ENCODE peak calls at places on chromosomes 3 and 15, in six cellular contexts. V, M, Y, A, R and W are unnamed samples. For H3K4me1, the result is how much of the 10 kb centered on the place peaks cover.

GRCh38 chr3:144921710-144922109 is 950.1 kb downstream of the DIPK2A start:
- DNase-seq in V (no peak), M (no peak), Y (no peak), A (no peak), R (no peak), W (no peak)

GRCh38 chr3:82940124-82940523 is 1178.7 kb upstream of the GBE1 start:
- DNase-seq in V (no peak), M (no peak), Y (no peak), A (no peak), R (no peak), W (no peak)

GRCh38 chr15:84810073-84810840 is 6.9 kb upstream of the ALPK3 start:
- DNase-seq in V (no peak), M (no peak), Y (no peak), A (no peak), R (no peak), W (no peak)

GRCh38 chr3:12979947-12980487 is 93.2 kb downstream of the IQSEC1 start:
- DNase-seq in V (no peak), M (no peak), Y (no peak), A (no peak), R (no peak), W (no peak)

GRCh38 chr15:60844431-60845174 is 365.7 kb upstream of the ICE2 start:
- DNase-seq in V (no peak), M (no peak), Y (no peak), A (no peak), R (no peak), W (no peak)

GRCh38 chr3:12884104-12884742 is 42.9 kb upstream of the RPL32 start:
- DNase-seq in V (no peak), M (no peak), Y (no peak), A (no peak), R (no peak), W (no peak)

GRCh38 chr15:90610220-90610619 is 80.5 kb downstream of the CRTC3 start:
- DNase-seq in V (no peak), M (no peak), Y (no peak), A (no peak), R (no peak), W (no peak)

GRCh38 chr3:129051776-129052400 is 8.7 kb upstream of the GP9 start:
- DNase-seq in V (no peak), M (no peak), Y (no peak), A (no peak), R (no peak), W (no peak)

GRCh38 chr3:127131625-127132170 is 61.2 kb upstream of the PRR23E start:
- DNase-seq in V (no peak), M (no peak), Y (no peak), A (no peak), R (no peak), W (no peak)

GRCh38 chr3:160343132-160343531 is 55.9 kb downstream of the IFT80 start:
- DNase-seq in V (no peak), M (no peak), Y (peak), A (no peak), R (no peak), W (no peak)

GRCh38 chr3:64255941-64256340 is 30.7 kb upstream of the PRICKLE2 start:
- DNase-seq in V (no peak), M (no peak), Y (peak), A (no peak), R (no peak), W (no peak)

GRCh38 chr15:66563126-66563525 is 2.7 kb downstream of the LCTL start:
- DNase-seq in V (no peak), M (no peak), Y (no peak), A (no peak), R (no peak), W (no peak)

GRCh38 chr15:59170998-59171397 is 35.6 kb upstream of the LDHAL6B start:
- DNase-seq in V (no peak), M (no peak), Y (no peak), A (no peak), R (no peak), W (no peak)

DNA sequence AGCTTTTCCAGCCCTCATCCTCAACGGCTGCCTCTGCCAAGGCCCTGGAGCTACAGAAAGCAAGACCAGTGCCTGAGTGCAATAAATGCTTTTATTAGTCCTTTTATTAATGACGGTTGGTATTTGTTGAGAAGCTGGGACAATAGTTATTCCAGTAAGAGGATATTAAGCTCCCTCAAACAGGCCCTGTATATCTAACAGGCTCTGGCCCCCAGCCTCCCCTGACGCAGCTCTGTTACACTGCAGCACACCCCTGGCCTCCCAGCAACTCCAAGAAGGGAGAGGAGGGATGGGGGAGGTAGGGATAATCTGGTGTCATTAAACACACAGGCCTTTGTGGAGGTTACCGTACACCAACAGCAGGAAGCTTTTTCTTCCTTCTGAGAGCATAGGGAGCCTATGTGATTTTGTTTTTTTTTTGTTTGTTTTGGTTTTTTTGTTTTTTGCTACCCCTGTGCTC is 30.8 kb upstream of the MAGEF1 start:
- DNase-seq in V (no peak), M (peak), Y (no peak), A (no peak), R (no peak), W (no peak)
- TF ChIP-seq ZNF274 in V (no peak), M (no peak), Y (no peak), A (no peak), R (no peak), W (no peak)

GRCh38 chr3:57131210-57131588 is 34.0 kb downstream of the IL17RD start:
- DNase-seq in V (no peak), M (no peak), Y (no peak), A (no peak), R (no peak), W (no peak)

GRCh38 chr3:57126244-57126643 is 38.9 kb downstream of the IL17RD start:
- DNase-seq in V (no peak), M (no peak), Y (no peak), A (no peak), R (peak), W (peak)

GRCh38 chr3:57128863-57129602 is 36.1 kb downstream of the IL17RD start:
- DNase-seq in V (no peak), M (no peak), Y (no peak), A (no peak), R (no peak), W (peak)

GRCh38 chr3:57130426-57131209 is 34.5 kb downstream of the IL17RD start:
- DNase-seq in V (no peak), M (no peak), Y (no peak), A (no peak), R (peak), W (peak)

DNA sequence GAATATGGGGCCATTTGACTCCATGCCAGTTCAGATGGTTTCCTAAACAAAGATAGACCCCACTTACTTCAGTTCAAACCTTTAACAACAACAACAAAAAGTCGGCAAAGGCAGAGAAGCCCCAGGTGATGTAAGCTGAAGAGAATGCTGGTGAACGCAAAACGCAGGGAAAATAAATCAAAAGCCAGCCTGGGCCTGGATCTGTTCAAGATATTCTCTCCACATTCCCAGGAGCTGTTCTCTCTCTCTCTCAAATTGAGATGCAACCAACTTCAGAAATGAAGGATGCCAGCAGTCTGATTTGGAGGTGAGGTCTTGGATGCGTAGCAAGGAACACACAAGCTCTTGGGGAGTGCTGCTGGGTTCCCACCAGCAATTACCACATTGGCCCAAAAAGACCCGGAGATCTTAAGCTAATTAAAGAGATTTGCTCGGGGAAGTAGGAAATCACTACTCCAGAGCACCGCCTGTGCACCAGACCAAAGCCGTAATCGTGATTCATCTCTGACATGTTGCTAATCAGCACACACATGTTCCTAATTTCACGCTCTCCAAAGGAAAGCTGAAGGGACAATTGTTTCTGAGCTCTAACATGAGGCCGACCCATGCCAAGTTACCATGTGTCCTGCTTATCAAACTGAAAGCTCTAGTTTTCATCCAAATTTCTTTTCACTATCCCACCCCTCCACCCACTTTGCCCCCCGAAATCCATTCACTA is 37.1 kb downstream of the IL17RD start:
- DNase-seq in V (no peak), M (no peak), Y (no peak), A (no peak), R (no peak), W (no peak)
- H3K9ac ChIP-seq in V (no peak), M (no peak), Y (no peak), A (no peak), R (no peak), W (no peak)

GRCh38 chr15:89142423-89142822 is 54.2 kb downstream of the ABHD2 start:
- DNase-seq in V (no peak), M (no peak), Y (no peak), A (no peak), R (no peak), W (no peak)
- H3K4me1 ChIP-seq in V (under half), M (under half), Y (half or more), A (under half), R (under half), W (under half)

GRCh38 chr15:76359152-76359551 is 22.6 kb downstream of the ISL2 start:
- DNase-seq in V (no peak), M (no peak), Y (no peak), A (no peak), R (no peak), W (no peak)
- TF ChIP-seq ZNF274 in V (no peak), M (no peak), Y (no peak), A (no peak), R (no peak), W (no peak)

DNA sequence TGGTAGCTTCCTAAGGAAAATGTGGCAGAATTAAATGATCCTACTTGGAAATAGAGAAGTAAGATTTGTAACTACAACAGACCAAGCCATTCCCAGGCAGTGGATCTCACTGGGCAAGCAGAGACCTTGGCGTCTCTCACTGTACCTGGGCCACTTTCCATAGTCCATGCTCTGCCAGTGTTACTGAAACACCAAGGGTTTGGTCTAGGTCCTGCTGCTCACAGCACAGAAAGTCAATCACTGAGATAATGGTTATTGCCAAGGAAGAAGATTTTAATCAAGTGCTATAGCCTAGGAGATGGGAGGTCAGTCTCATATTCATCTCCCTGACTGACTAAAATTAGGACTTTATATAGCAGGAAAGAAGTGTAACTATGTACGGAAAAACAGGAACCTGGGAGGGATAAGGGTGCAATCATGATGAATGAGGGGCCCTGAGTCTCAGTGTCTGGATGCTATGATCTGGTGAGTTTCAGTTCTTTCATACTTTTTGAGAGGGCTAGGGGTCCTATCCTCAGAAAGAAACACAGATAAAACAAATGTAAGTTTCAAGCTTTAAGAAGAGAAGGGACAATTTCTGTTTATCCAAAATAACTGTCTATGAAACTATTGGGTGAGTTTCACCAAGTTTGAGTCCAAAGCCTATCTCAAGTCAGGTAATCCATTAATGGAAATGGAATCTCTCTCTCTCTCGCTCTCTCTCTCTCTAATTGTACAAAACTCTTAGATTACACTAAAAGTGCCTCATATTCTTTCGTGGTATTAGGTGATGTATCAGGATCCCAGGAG is 20.6 kb downstream of the GPR15 start:
- DNase-seq in V (no peak), M (no peak), Y (no peak), A (no peak), R (no peak), W (no peak)
- H3K9ac ChIP-seq in V (peak), M (no peak), Y (no peak), A (peak), R (no peak), W (no peak)

DNA sequence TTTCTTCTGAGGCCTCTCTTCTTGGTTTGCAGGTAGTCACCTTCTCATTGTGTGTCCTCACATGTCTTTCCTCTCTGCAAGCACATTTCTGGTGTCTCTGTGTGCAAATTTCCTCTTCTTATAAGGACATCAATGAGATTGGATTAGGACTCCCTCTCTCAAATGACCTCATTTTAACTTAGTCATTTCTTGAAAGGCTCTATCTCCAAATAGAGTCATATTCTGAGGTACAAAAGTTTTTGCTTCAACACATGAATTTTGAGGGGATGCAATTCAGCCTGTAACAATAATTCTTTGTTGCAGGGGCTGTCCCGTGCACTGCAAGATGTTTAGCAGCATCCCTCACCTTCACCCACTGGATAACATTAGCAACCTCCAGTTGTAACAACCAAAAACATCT is 115.0 kb upstream of the DCBLD2 start:
- DNase-seq in V (no peak), M (no peak), Y (no peak), A (no peak), R (no peak), W (no peak)
- H3K4me1 ChIP-seq in V (under half), M (under half), Y (under half), A (under half), R (under half), W (under half)